ENCODE peak calls at places on chromosomes 2 and 18, in eight cellular contexts. One of them, this sample, is unnamed.

GRCh38 chr2:23128684-23129292 is 256.2 kb upstream of the KLHL29 start:
- DNase-seq in NCI-H1092 treated with DMSO at 0.1 percent for 48 hours: no peak
- DNase-seq in MCF 10A: no peak
- DNase-seq in AG09319: no peak
- DNase-seq in AG08396: no peak
- DNase-seq in T-helper 2 cell: no peak
- DNase-seq in tibial artery: no peak
- DNase-seq in activated CD4-positive, CD25-positive, alpha-beta regulatory T cell: no peak
- DNase-seq in this sample: no peak

GRCh38 chr18:80229342-80229741 is 18.0 kb downstream of the PARD6G start:
- DNase-seq in AG08396: no peak
- DNase-seq in AG09319: no peak
- DNase-seq in NCI-H1092 treated with DMSO at 0.1 percent for 48 hours: no peak
- DNase-seq in T-helper 2 cell: no peak
- DNase-seq in MCF 10A: no peak
- DNase-seq in tibial artery: no peak
- DNase-seq in activated CD4-positive, CD25-positive, alpha-beta regulatory T cell: no peak
- DNase-seq in this sample: no peak

GRCh38 chr2:9260411-9261037 is 53.9 kb downstream of the ASAP2 start:
- DNase-seq in MCF 10A: no peak
- DNase-seq in AG09319: no peak
- DNase-seq in activated CD4-positive, CD25-positive, alpha-beta regulatory T cell: no peak
- DNase-seq in NCI-H1092 treated with DMSO at 0.1 percent for 48 hours: no peak
- DNase-seq in tibial artery: no peak
- DNase-seq in AG08396: no peak
- DNase-seq in T-helper 2 cell: no peak
- DNase-seq in this sample: no peak

GRCh38 chr18:65704051-65704450 is 46.8 kb upstream of the CDH7 start:
- DNase-seq in AG08396: no peak
- DNase-seq in AG09319: no peak
- DNase-seq in tibial artery: no peak
- DNase-seq in MCF 10A: no peak
- DNase-seq in activated CD4-positive, CD25-positive, alpha-beta regulatory T cell: no peak
- DNase-seq in T-helper 2 cell: no peak
- DNase-seq in NCI-H1092 treated with DMSO at 0.1 percent for 48 hours: peak
- DNase-seq in this sample: no peak

GRCh38 chr2:147346142-147346541 is 498.7 kb upstream of the ACVR2A start:
- DNase-seq in NCI-H1092 treated with DMSO at 0.1 percent for 48 hours: no peak
- DNase-seq in T-helper 2 cell: no peak
- DNase-seq in AG09319: no peak
- DNase-seq in tibial artery: no peak
- DNase-seq in MCF 10A: no peak
- DNase-seq in AG08396: no peak
- DNase-seq in activated CD4-positive, CD25-positive, alpha-beta regulatory T cell: no peak
- DNase-seq in this sample: no peak

GRCh38 chr2:241844066-241844728 is 14.5 kb downstream of the PDCD1 start:
- DNase-seq in AG09319: no peak
- DNase-seq in NCI-H1092 treated with DMSO at 0.1 percent for 48 hours: no peak
- DNase-seq in MCF 10A: no peak
- DNase-seq in tibial artery: peak
- DNase-seq in activated CD4-positive, CD25-positive, alpha-beta regulatory T cell: peak
- DNase-seq in AG08396: peak
- DNase-seq in T-helper 2 cell: peak
- DNase-seq in this sample: peak

GRCh38 chr2:28343971-28344715 is 48.5 kb upstream of the FOSL2 start:
- DNase-seq in NCI-H1092 treated with DMSO at 0.1 percent for 48 hours: no peak
- DNase-seq in MCF 10A: no peak
- DNase-seq in activated CD4-positive, CD25-positive, alpha-beta regulatory T cell: no peak
- DNase-seq in tibial artery: no peak
- DNase-seq in AG09319: no peak
- DNase-seq in AG08396: no peak
- DNase-seq in T-helper 2 cell: no peak
- DNase-seq in this sample: no peak

GRCh38 chr18:79182047-79182713 is 113.0 kb downstream of the ATP9B start:
- DNase-seq in AG08396: no peak
- DNase-seq in AG09319: no peak
- DNase-seq in MCF 10A: no peak
- DNase-seq in NCI-H1092 treated with DMSO at 0.1 percent for 48 hours: no peak
- DNase-seq in T-helper 2 cell: no peak
- DNase-seq in activated CD4-positive, CD25-positive, alpha-beta regulatory T cell: no peak
- DNase-seq in tibial artery: no peak
- DNase-seq in this sample: no peak

GRCh38 chr2:64852771-64853241 is 136.4 kb upstream of the SLC1A4 start:
- DNase-seq in T-helper 2 cell: no peak
- DNase-seq in NCI-H1092 treated with DMSO at 0.1 percent for 48 hours: no peak
- DNase-seq in tibial artery: peak
- DNase-seq in MCF 10A: no peak
- DNase-seq in AG09319: no peak
- DNase-seq in activated CD4-positive, CD25-positive, alpha-beta regulatory T cell: no peak
- DNase-seq in AG08396: no peak
- DNase-seq in this sample: no peak

GRCh38 chr18:7957297-7957696 is 390.2 kb downstream of the PTPRM start:
- DNase-seq in activated CD4-positive, CD25-positive, alpha-beta regulatory T cell: no peak
- DNase-seq in AG09319: no peak
- DNase-seq in AG08396: no peak
- DNase-seq in MCF 10A: no peak
- DNase-seq in tibial artery: no peak
- DNase-seq in NCI-H1092 treated with DMSO at 0.1 percent for 48 hours: no peak
- DNase-seq in T-helper 2 cell: no peak
- DNase-seq in this sample: no peak

GRCh38 chr2:26473796-26474195 is 4.1 kb downstream of the OTOF start:
- DNase-seq in AG09319: no peak
- DNase-seq in MCF 10A: no peak
- DNase-seq in AG08396: no peak
- DNase-seq in activated CD4-positive, CD25-positive, alpha-beta regulatory T cell: no peak
- DNase-seq in T-helper 2 cell: no peak
- DNase-seq in NCI-H1092 treated with DMSO at 0.1 percent for 48 hours: no peak
- DNase-seq in tibial artery: no peak
- DNase-seq in this sample: no peak

GRCh38 chr2:191636235-191636543 is 41.7 kb upstream of the NABP1 start:
- DNase-seq in NCI-H1092 treated with DMSO at 0.1 percent for 48 hours: no peak
- DNase-seq in AG09319: no peak
- DNase-seq in MCF 10A: peak
- DNase-seq in T-helper 2 cell: no peak
- DNase-seq in tibial artery: no peak
- DNase-seq in activated CD4-positive, CD25-positive, alpha-beta regulatory T cell: no peak
- DNase-seq in AG08396: peak
- DNase-seq in this sample: no peak

GRCh38 chr2:106065983-106066826 is 127.9 kb downstream of the UXS1 start:
- DNase-seq in MCF 10A: no peak
- DNase-seq in AG08396: no peak
- DNase-seq in T-helper 2 cell: no peak
- DNase-seq in activated CD4-positive, CD25-positive, alpha-beta regulatory T cell: no peak
- DNase-seq in tibial artery: no peak
- DNase-seq in NCI-H1092 treated with DMSO at 0.1 percent for 48 hours: no peak
- DNase-seq in AG09319: no peak
- DNase-seq in this sample: no peak

GRCh38 chr18:45687617-45688016 is 36.4 kb upstream of the SLC14A1 start:
- DNase-seq in NCI-H1092 treated with DMSO at 0.1 percent for 48 hours: no peak
- DNase-seq in MCF 10A: no peak
- DNase-seq in AG09319: no peak
- DNase-seq in activated CD4-positive, CD25-positive, alpha-beta regulatory T cell: no peak
- DNase-seq in T-helper 2 cell: no peak
- DNase-seq in AG08396: no peak
- DNase-seq in tibial artery: no peak
- DNase-seq in this sample: no peak

GRCh38 chr18:55233850-55234249 is 274.6 kb upstream of the CCDC68 start:
- DNase-seq in tibial artery: no peak
- DNase-seq in NCI-H1092 treated with DMSO at 0.1 percent for 48 hours: no peak
- DNase-seq in T-helper 2 cell: no peak
- DNase-seq in activated CD4-positive, CD25-positive, alpha-beta regulatory T cell: no peak
- DNase-seq in AG08396: no peak
- DNase-seq in AG09319: no peak
- DNase-seq in MCF 10A: peak
- DNase-seq in this sample: no peak

GRCh38 chr2:36889782-36890181 is 76.6 kb downstream of the STRN start:
- DNase-seq in activated CD4-positive, CD25-positive, alpha-beta regulatory T cell: no peak
- DNase-seq in AG09319: peak
- DNase-seq in NCI-H1092 treated with DMSO at 0.1 percent for 48 hours: no peak
- DNase-seq in AG08396: peak
- DNase-seq in MCF 10A: peak
- DNase-seq in tibial artery: no peak
- DNase-seq in T-helper 2 cell: no peak
- DNase-seq in this sample: no peak

GRCh38 chr2:196309646-196310045 is 138.3 kb upstream of the STK17B start:
- DNase-seq in T-helper 2 cell: no peak
- DNase-seq in NCI-H1092 treated with DMSO at 0.1 percent for 48 hours: no peak
- DNase-seq in activated CD4-positive, CD25-positive, alpha-beta regulatory T cell: no peak
- DNase-seq in tibial artery: no peak
- DNase-seq in AG08396: no peak
- DNase-seq in MCF 10A: no peak
- DNase-seq in AG09319: no peak
- DNase-seq in this sample: no peak

GRCh38 chr2:233245406-233245805 is 6.1 kb upstream of the ATG16L1 start:
- DNase-seq in tibial artery: no peak
- DNase-seq in MCF 10A: no peak
- DNase-seq in AG08396: no peak
- DNase-seq in T-helper 2 cell: no peak
- DNase-seq in activated CD4-positive, CD25-positive, alpha-beta regulatory T cell: no peak
- DNase-seq in NCI-H1092 treated with DMSO at 0.1 percent for 48 hours: no peak
- DNase-seq in AG09319: no peak
- DNase-seq in this sample: no peak

GRCh38 chr2:9696731-9697130 is 65.9 kb upstream of the YWHAQ start:
- DNase-seq in NCI-H1092 treated with DMSO at 0.1 percent for 48 hours: no peak
- DNase-seq in AG09319: no peak
- DNase-seq in activated CD4-positive, CD25-positive, alpha-beta regulatory T cell: no peak
- DNase-seq in tibial artery: no peak
- DNase-seq in AG08396: no peak
- DNase-seq in MCF 10A: no peak
- DNase-seq in T-helper 2 cell: no peak
- DNase-seq in this sample: no peak

GRCh38 chr18:26863122-26863879 is 2.2 kb downstream of the AQP4 start:
- DNase-seq in MCF 10A: peak
- DNase-seq in AG09319: no peak
- DNase-seq in T-helper 2 cell: no peak
- DNase-seq in activated CD4-positive, CD25-positive, alpha-beta regulatory T cell: no peak
- DNase-seq in AG08396: peak
- DNase-seq in tibial artery: no peak
- DNase-seq in NCI-H1092 treated with DMSO at 0.1 percent for 48 hours: peak
- DNase-seq in this sample: no peak

GRCh38 chr18:41761329-41762028 is 193.6 kb upstream of the PIK3C3 start:
- DNase-seq in tibial artery: no peak
- DNase-seq in AG08396: peak
- DNase-seq in MCF 10A: peak
- DNase-seq in activated CD4-positive, CD25-positive, alpha-beta regulatory T cell: no peak
- DNase-seq in NCI-H1092 treated with DMSO at 0.1 percent for 48 hours: no peak
- DNase-seq in T-helper 2 cell: no peak
- DNase-seq in AG09319: no peak
- DNase-seq in this sample: no peak

GRCh38 chr18:54684786-54685185 is 93.7 kb downstream of the DYNAP start:
- DNase-seq in NCI-H1092 treated with DMSO at 0.1 percent for 48 hours: no peak
- DNase-seq in T-helper 2 cell: no peak
- DNase-seq in activated CD4-positive, CD25-positive, alpha-beta regulatory T cell: no peak
- DNase-seq in AG08396: no peak
- DNase-seq in tibial artery: no peak
- DNase-seq in MCF 10A: no peak
- DNase-seq in AG09319: no peak
- DNase-seq in this sample: no peak

GRCh38 chr2:57515366-57515765 is 531.2 kb upstream of the VRK2 start:
- DNase-seq in MCF 10A: no peak
- DNase-seq in tibial artery: no peak
- DNase-seq in AG09319: no peak
- DNase-seq in T-helper 2 cell: no peak
- DNase-seq in AG08396: no peak
- DNase-seq in NCI-H1092 treated with DMSO at 0.1 percent for 48 hours: no peak
- DNase-seq in activated CD4-positive, CD25-positive, alpha-beta regulatory T cell: no peak
- DNase-seq in this sample: no peak

GRCh38 chr2:226306969-226307368 is 492.7 kb downstream of the IRS1 start:
- DNase-seq in activated CD4-positive, CD25-positive, alpha-beta regulatory T cell: no peak
- DNase-seq in AG08396: no peak
- DNase-seq in T-helper 2 cell: no peak
- DNase-seq in MCF 10A: no peak
- DNase-seq in AG09319: no peak
- DNase-seq in tibial artery: no peak
- DNase-seq in NCI-H1092 treated with DMSO at 0.1 percent for 48 hours: no peak
- DNase-seq in this sample: no peak

This sample was measured in naive thymus-derived CD4-positive, alpha-beta T cell.